ENCODE peak calls at places on chromosomes 6 and 20, in four cellular contexts. D is heart right ventricle, W is HL-60, G is keratinocyte. F is an unnamed sample.

GRCh38 chr6:113862112-113862511 is 5.0 kb downstream of the MARCKS start:
- DNase-seq in D (no peak), W (no peak), G (no peak), F (no peak)

GRCh38 chr20:19880256-19881079 is 122.4 kb downstream of the RIN2 start:
- DNase-seq in D (no peak), W (no peak), G (no peak), F (peak)

GRCh38 chr6:5422321-5422915 is 161.1 kb downstream of the FARS2 start:
- DNase-seq in D (no peak), W (no peak), G (no peak), F (no peak)

GRCh38 chr20:43372051-43372450 is 85.6 kb upstream of the SRSF6 start:
- DNase-seq in D (no peak), W (no peak), G (no peak), F (no peak)

GRCh38 chr6:113047932-113048331 is 700.8 kb downstream of the RFPL4B start:
- DNase-seq in D (no peak), W (no peak), G (no peak), F (no peak)

GRCh38 chr20:35092524-35093244 is at the start of gene TRPC4AP:
- DNase-seq in D (peak), W (peak), G (no peak), F (no peak)

GRCh38 chr6:41728954-41729353 is 6.5 kb downstream of the TFEB start:
- DNase-seq in D (no peak), W (no peak), G (no peak), F (no peak)

GRCh38 chr6:106122306-106122940 is 36.3 kb downstream of the PRDM1 start:
- DNase-seq in D (no peak), W (no peak), G (no peak), F (no peak)

GRCh38 chr6:156765117-156765516 is 12.1 kb upstream of the ARID1B start:
- DNase-seq in D (no peak), W (no peak), G (no peak), F (no peak)

GRCh38 chr6:22442826-22443225 is 126.5 kb upstream of the HDGFL1 start:
- DNase-seq in D (no peak), W (no peak), G (peak), F (peak)

GRCh38 chr6:40543133-40543532 is 44.0 kb downstream of the LRFN2 start:
- DNase-seq in D (no peak), W (no peak), G (peak), F (peak)

GRCh38 chr6:16684896-16685554 is 76.2 kb downstream of the ATXN1 start:
- DNase-seq in D (no peak), W (no peak), G (no peak), F (peak)

GRCh38 chr6:135830971-135831370 is 20.5 kb upstream of the PDE7B start:
- DNase-seq in D (no peak), W (no peak), G (no peak), F (no peak)

GRCh38 chr6:139479433-139480222 is 105.2 kb upstream of the CITED2 start:
- DNase-seq in D (no peak), W (no peak), G (no peak), F (no peak)

GRCh38 chr6:127606131-127606562 is 29.2 kb downstream of the C6orf58 start:
- DNase-seq in D (no peak), W (no peak), G (no peak), F (no peak)

GRCh38 chr6:32171234-32171633 is 4.7 kb downstream of the AGPAT1 start:
- DNase-seq in D (no peak), W (no peak), G (no peak), F (no peak)

GRCh38 chr20:10927011-10927583 is 253.3 kb upstream of the JAG1 start:
- DNase-seq in D (no peak), W (no peak), G (no peak), F (no peak)

GRCh38 chr20:59403261-59403961 is 103.0 kb downstream of the EDN3 start:
- DNase-seq in D (peak), W (peak), G (no peak), F (no peak)

GRCh38 chr6:29647927-29648642 is 8.8 kb upstream of the MOG start:
- DNase-seq in D (no peak), W (no peak), G (no peak), F (no peak)

GRCh38 chr20:54189630-54190029 is 15.8 kb upstream of the CYP24A1 start:
- DNase-seq in D (no peak), W (no peak), G (no peak), F (peak)

GRCh38 chr20:62545271-62545670 is 69.5 kb upstream of the GATA5 start:
- DNase-seq in D (no peak), W (no peak), G (no peak), F (no peak)

GRCh38 chr20:62542862-62543261 is 67.1 kb upstream of the GATA5 start:
- DNase-seq in D (no peak), W (no peak), G (no peak), F (no peak)

GRCh38 chr20:62544505-62545055 is 68.8 kb upstream of the GATA5 start:
- DNase-seq in D (no peak), W (no peak), G (no peak), F (no peak)

GRCh38 chr20:62545901-62546525 is 70.2 kb upstream of the GATA5 start:
- DNase-seq in D (no peak), W (no peak), G (no peak), F (no peak)

GRCh38 chr20:62543470-62544302 is 67.9 kb upstream of the GATA5 start:
- DNase-seq in D (no peak), W (no peak), G (no peak), F (no peak)
- H3K27ac ChIP-seq in D (no peak), W (no peak), G (no peak), F (no peak)

DNA sequence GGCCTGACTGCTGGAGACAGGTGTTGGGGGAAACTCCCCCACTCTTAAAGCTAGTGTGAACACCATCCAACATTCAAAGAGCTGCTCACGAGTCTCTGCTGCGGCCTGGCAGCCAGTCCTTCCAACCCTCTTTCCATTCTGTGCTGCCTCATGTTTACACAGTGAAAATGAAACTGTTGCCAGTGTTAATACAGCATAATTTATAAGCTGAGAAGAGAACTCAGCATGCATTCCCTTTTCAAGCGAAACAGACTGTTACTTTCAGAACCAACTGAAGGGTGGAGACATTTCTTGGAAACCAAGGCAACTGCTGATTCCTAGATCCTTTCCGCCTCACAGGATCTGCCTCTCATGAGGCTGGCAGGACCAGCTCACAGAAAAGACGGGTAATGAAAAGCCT is 533.8 kb upstream of the ID4 start:
- DNase-seq in D (no peak), W (no peak), G (no peak), F (no peak)
- H3K27ac ChIP-seq in D (no peak), W (no peak), G (no peak), F (no peak)

GRCh38 chr6:124099520-124099919 is 295.9 kb downstream of the NKAIN2 start:
- DNase-seq in D (no peak), W (no peak), G (no peak), F (no peak)
- H3K27ac ChIP-seq in D (no peak), W (no peak), G (no peak), F (no peak)

GRCh38 chr20:47577271-47577670 is 75.6 kb downstream of the NCOA3 start:
- DNase-seq in D (no peak), W (no peak), G (no peak), F (no peak)
- H3K27ac ChIP-seq in D (peak), W (no peak), G (no peak), F (no peak)

GRCh38 chr6:137122612-137123011 is 50.8 kb downstream of the IL22RA2 start:
- DNase-seq in D (no peak), W (no peak), G (no peak), F (no peak)

GRCh38 chr6:137119196-137120104 is 54.0 kb downstream of the IL22RA2 start:
- DNase-seq in D (peak), W (no peak), G (no peak), F (no peak)

GRCh38 chr6:137120748-137121147 is 52.7 kb downstream of the IL22RA2 start:
- DNase-seq in D (no peak), W (no peak), G (no peak), F (no peak)

GRCh38 chr6:137123078-137123477 is 50.4 kb downstream of the IL22RA2 start:
- DNase-seq in D (no peak), W (no peak), G (no peak), F (no peak)

DNA sequence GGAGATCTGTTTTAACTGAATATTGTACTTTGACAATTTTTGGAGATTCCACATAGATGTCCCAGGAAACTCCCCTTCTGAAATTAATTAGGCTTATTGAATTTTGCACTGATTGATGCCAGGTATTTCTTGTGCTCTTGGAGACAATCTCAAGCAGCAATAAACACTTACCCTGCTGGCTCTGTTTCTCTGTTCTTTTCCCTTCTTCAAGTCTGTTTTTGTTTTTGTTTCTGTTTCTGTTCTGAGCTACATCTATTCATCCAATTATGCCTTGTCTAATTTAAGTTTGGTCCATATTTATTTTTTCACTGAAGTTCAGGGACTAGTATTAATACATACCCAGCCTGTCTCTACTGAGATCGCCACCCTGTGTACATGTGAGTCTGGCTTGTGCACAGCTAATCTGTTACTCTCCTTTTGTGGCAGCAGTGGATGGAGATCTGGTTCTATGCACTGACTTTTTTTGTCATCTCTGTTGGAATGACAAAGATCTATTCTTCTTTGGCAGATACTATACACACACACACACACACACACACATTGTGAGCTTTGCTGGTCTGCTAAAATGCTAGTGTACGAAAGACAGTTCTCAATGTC is 51.9 kb downstream of the IL22RA2 start:
- DNase-seq in D (no peak), W (no peak), G (no peak), F (no peak)
- H3K27ac ChIP-seq in D (no peak), W (no peak), G (no peak), F (no peak)

GRCh38 chr6:25006565-25007001 is 70.8 kb upstream of the RIPOR2 start:
- DNase-seq in D (peak), W (peak), G (peak), F (peak)

GRCh38 chr6:25004357-25004756 is 68.6 kb upstream of the RIPOR2 start:
- DNase-seq in D (no peak), W (no peak), G (no peak), F (no peak)

GRCh38 chr6:25006075-25006474 is 70.3 kb upstream of the RIPOR2 start:
- DNase-seq in D (no peak), W (no peak), G (no peak), F (no peak)

GRCh38 chr6:25007269-25007699 is 71.5 kb upstream of the RIPOR2 start:
- DNase-seq in D (no peak), W (no peak), G (no peak), F (no peak)

GRCh38 chr6:25005010-25005409 is 69.2 kb upstream of the RIPOR2 start:
- DNase-seq in D (no peak), W (no peak), G (no peak), F (no peak)
- H3K27ac ChIP-seq in D (no peak), W (no peak), G (no peak), F (no peak)

GRCh38 chr20:50295345-50295744 is 104.7 kb downstream of the CEBPB start:
- DNase-seq in D (no peak), W (no peak), G (no peak), F (no peak)

GRCh38 chr20:50294164-50295088 is 103.8 kb downstream of the CEBPB start:
- DNase-seq in D (no peak), W (no peak), G (no peak), F (no peak)

GRCh38 chr20:50291428-50292323 is 101.0 kb downstream of the CEBPB start:
- DNase-seq in D (no peak), W (no peak), G (no peak), F (no peak)

GRCh38 chr20:50292324-50293243 is 102.0 kb downstream of the CEBPB start:
- DNase-seq in D (peak), W (no peak), G (no peak), F (no peak)

GRCh38 chr20:50293244-50294139 is 102.9 kb downstream of the CEBPB start:
- DNase-seq in D (no peak), W (no peak), G (no peak), F (no peak)
- H3K27ac ChIP-seq in D (peak), W (no peak), G (no peak), F (no peak)

GRCh38 chr6:150112233-150112632 is 30.6 kb upstream of the PPP1R14C start:
- DNase-seq in D (no peak), W (no peak), G (no peak), F (no peak)
- H3K27ac ChIP-seq in D (no peak), W (no peak), G (no peak), F (no peak)

F was measured in epithelial cell of prostate.